ENCODE peak calls at places on chromosome 13, in four cellular contexts. W, G, O and D are unnamed samples.

GRCh38 chr13:57624565-57625435 is 6.7 kb upstream of the PCDH17 start:
- DNase-seq in W (peak; percentile 64), G (peak; percentile 78), O (peak; percentile 34), D (peak; percentile 49)

GRCh38 chr13:30870049-30870884 is 35.8 kb upstream of the MEDAG start:
- DNase-seq in W (peak; percentile 46), G (peak; percentile 99), O (peak; percentile 86), D (peak; percentile 100)

GRCh38 chr13:77737583-77738200 is 40.2 kb downstream of the SLAIN1 start:
- DNase-seq in W (no peak), G (no peak), O (no peak), D (no peak)

GRCh38 chr13:24511824-24512207 is 762 bp downstream of the PARP4 start:
- DNase-seq in W (no peak), G (no peak), O (no peak), D (no peak)

GRCh38 chr13:30421093-30422055 is 919 bp upstream of the UBE2L5 start:
- DNase-seq in W (peak; percentile 72), G (peak; percentile 89), O (peak; percentile 85), D (peak; percentile 75)

GRCh38 chr13:30802953-30803478 is 67.7 kb downstream of the ALOX5AP start:
- DNase-seq in W (peak; percentile 73), G (peak; percentile 77), O (peak; percentile 77), D (no peak)

GRCh38 chr13:32036131-32036695 is 4.6 kb downstream of the FRY start:
- DNase-seq in W (no peak), G (no peak), O (no peak), D (no peak)

GRCh38 chr13:31982124-31982523 is 49.5 kb upstream of the FRY start:
- DNase-seq in W (no peak), G (no peak), O (peak; percentile 7), D (peak; percentile 27)

GRCh38 chr13:88717946-88718345 is 1046.8 kb downstream of the SLITRK5 start:
- DNase-seq in W (no peak), G (no peak), O (no peak), D (no peak)

GRCh38 chr13:95073826-95074345 is 227.4 kb downstream of the ABCC4 start:
- DNase-seq in W (no peak), G (no peak), O (no peak), D (peak; percentile 48)

GRCh38 chr13:107866666-107867623 is 348.4 kb downstream of the LIG4 start:
- DNase-seq in W (peak; percentile 46), G (peak; percentile 60), O (peak; percentile 14), D (peak; percentile 37)

GRCh38 chr13:51396352-51396751 is 56.5 kb downstream of the INTS6 start:
- DNase-seq in W (no peak), G (peak; percentile 46), O (no peak), D (no peak)

GRCh38 chr13:74040200-74040599 is 94.0 kb downstream of the KLF12 start:
- DNase-seq in W (peak; percentile 31), G (peak; percentile 33), O (no peak), D (no peak)

GRCh38 chr13:41603917-41604316 is 146.6 kb downstream of the RGCC start:
- DNase-seq in W (peak; percentile 92), G (peak; percentile 66), O (peak; percentile 89), D (peak; percentile 61)

GRCh38 chr13:59038824-59039223 is 1124.9 kb downstream of the DIAPH3 start:
- DNase-seq in W (peak; percentile 58), G (peak; percentile 50), O (no peak), D (peak; percentile 65)

GRCh38 chr13:56718791-56719190 is 421.9 kb upstream of the PRR20A start:
- DNase-seq in W (no peak), G (no peak), O (no peak), D (no peak)

GRCh38 chr13:23707674-23708073 is 137.5 kb downstream of the TNFRSF19 start:
- DNase-seq in W (peak; percentile 57), G (peak; percentile 52), O (no peak), D (no peak)

GRCh38 chr13:93226623-93227279 is at the start of gene GPC6:
- DNase-seq in W (peak; percentile 75), G (peak; percentile 96), O (peak; percentile 93), D (peak; percentile 99)

GRCh38 chr13:35378939-35379338 is 97.5 kb downstream of the MAB21L1 start:
- DNase-seq in W (peak; percentile 25), G (peak; percentile 8), O (no peak), D (peak; percentile 40)

GRCh38 chr13:59673301-59673700 is 490.4 kb downstream of the DIAPH3 start:
- DNase-seq in W (no peak), G (peak; percentile 51), O (no peak), D (peak; percentile 60)

GRCh38 chr13:113901642-113902041 is 37.8 kb upstream of the GAS6 start:
- DNase-seq in W (no peak), G (no peak), O (no peak), D (no peak)

GRCh38 chr13:33123066-33123940 is 107.1 kb downstream of the KL start:
- DNase-seq in W (no peak), G (peak; percentile 79), O (no peak), D (peak; percentile 69)

GRCh38 chr13:95298971-95299627 is 2.2 kb downstream of the ABCC4 start:
- DNase-seq in W (peak; percentile 86), G (peak; percentile 82), O (peak; percentile 74), D (peak; percentile 92)

GRCh38 chr13:25391932-25392331 is 20.2 kb downstream of the ATP8A2 start:
- DNase-seq in W (no peak), G (no peak), O (no peak), D (no peak)

GRCh38 chr13:29452773-29453574 is 142.5 kb downstream of the SLC7A1 start:
- DNase-seq in W (no peak), G (no peak), O (no peak), D (no peak)

GRCh38 chr13:24142886-24143285 is 17.6 kb upstream of the SPATA13 start:
- DNase-seq in W (no peak), G (no peak), O (no peak), D (no peak)

GRCh38 chr13:112895521-112896465 is 73.2 kb upstream of the MCF2L start:
- DNase-seq in W (no peak), G (no peak), O (no peak), D (no peak)

GRCh38 chr13:30043631-30043925 is 193.2 kb upstream of the UBL3 start:
- DNase-seq in W (no peak), G (no peak), O (peak; percentile 69), D (no peak)

GRCh38 chr13:68026077-68026476 is 795.9 kb upstream of the PCDH9 start:
- DNase-seq in W (no peak), G (no peak), O (no peak), D (no peak)

GRCh38 chr13:66714795-66715194 is 515.3 kb downstream of the PCDH9 start:
- DNase-seq in W (peak; percentile 18), G (no peak), O (no peak), D (no peak)

GRCh38 chr13:37446503-37446902 is 152.1 kb downstream of the POSTN start:
- DNase-seq in W (peak; percentile 5), G (peak; percentile 91), O (peak; percentile 85), D (peak; percentile 98)

GRCh38 chr13:48220592-48221300 is 12.3 kb upstream of the ITM2B start:
- DNase-seq in W (no peak), G (no peak), O (no peak), D (no peak)

GRCh38 chr13:85408415-85408814 is 390.8 kb downstream of the SLITRK6 start:
- DNase-seq in W (no peak), G (no peak), O (no peak), D (no peak)

GRCh38 chr13:113095146-113096051 is 10.2 kb upstream of the F7 start:
- DNase-seq in W (no peak), G (no peak), O (no peak), D (no peak)

GRCh38 chr13:79228972-79229371 is 177.1 kb downstream of the RBM26 start:
- DNase-seq in W (peak; percentile 59), G (no peak), O (peak; percentile 49), D (no peak)

GRCh38 chr13:41428155-41428554 is 29.2 kb upstream of the RGCC start:
- DNase-seq in W (no peak), G (no peak), O (no peak), D (no peak)

GRCh38 chr13:20370815-20371421 is 138.8 kb upstream of the GJB6 start:
- DNase-seq in W (peak; percentile 98), G (no peak), O (peak; percentile 77), D (no peak)

GRCh38 chr13:98370261-98370660 is 193.2 kb upstream of the RNF113B start:
- DNase-seq in W (no peak), G (no peak), O (no peak), D (no peak)
- H3K27ac ChIP-seq in W (no peak overlapping the region), G (peak overlapping the region; percentile 89), O (no peak overlapping the region), D (peak overlapping the region; percentile 57)

GRCh38 chr13:46896346-46897138 is at the start of gene HTR2A:
- DNase-seq in W (peak; percentile 18), G (peak; percentile 48), O (peak; percentile 8), D (no peak)
- TF ChIP-seq EZH2 in W (no peak), G (no peak), O (no peak), D (no peak)

GRCh38 chr13:80945328-80945727 is 604.4 kb upstream of the SPRY2 start:
- DNase-seq in W (no peak), G (peak; percentile 14), O (no peak), D (no peak)

GRCh38 chr13:80952158-80952557 is 611.2 kb upstream of the SPRY2 start:
- DNase-seq in W (no peak), G (no peak), O (no peak), D (no peak)

GRCh38 chr13:80946008-80946802 is 605.3 kb upstream of the SPRY2 start:
- DNase-seq in W (peak; percentile 33), G (no peak), O (no peak), D (no peak)
- H3K27ac ChIP-seq in W (no peak overlapping the region), G (no peak overlapping the region), O (no peak overlapping the region), D (no peak overlapping the region)

GRCh38 chr13:101916108-101916757 is 463.8 kb downstream of the ITGBL1 start:
- DNase-seq in W (no peak), G (peak; percentile 19), O (peak; percentile 6), D (no peak)

GRCh38 chr13:101915755-101916107 is 463.3 kb downstream of the ITGBL1 start:
- DNase-seq in W (no peak), G (no peak), O (no peak), D (no peak)

GRCh38 chr13:101916758-101917474 is 464.4 kb downstream of the ITGBL1 start:
- DNase-seq in W (no peak), G (no peak), O (no peak), D (no peak)

GRCh38 chr13:101917833-101918755 is 465.6 kb downstream of the ITGBL1 start:
- DNase-seq in W (no peak), G (no peak), O (no peak), D (no peak)

DNA sequence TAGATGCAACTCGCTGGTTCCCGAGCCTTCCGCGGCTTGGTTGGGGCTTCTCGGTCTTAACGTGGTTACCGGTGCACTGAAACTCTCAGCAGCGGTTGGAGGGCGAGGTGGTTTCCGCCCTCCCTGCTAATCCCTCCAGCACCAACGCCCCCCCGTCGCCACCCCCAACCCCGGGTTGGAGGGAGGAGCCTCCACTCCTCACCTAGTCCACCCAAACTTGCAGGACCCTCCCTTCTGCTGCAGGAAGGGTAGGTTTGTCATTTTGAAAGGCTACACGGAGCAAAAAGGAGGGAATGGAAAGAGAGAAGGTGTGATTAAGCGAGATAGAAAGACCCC is 465.0 kb downstream of the ITGBL1 start:
- DNase-seq in W (no peak), G (no peak), O (no peak), D (no peak)
- TF ChIP-seq EZH2 in W (no peak), G (peak; percentile 66), O (peak; percentile 75), D (no peak)